ENCODE peak calls at places on chromosomes 2 and 18, in five cellular contexts. A, B, K, W and U are unnamed samples. For H3K4me1, the result is how much of the 10 kb centered on the place peaks cover.

GRCh38 chr2:109351164-109351756 is 222.3 kb downstream of the SH3RF3 start:
- DNase-seq in B (no peak), W (peak), A (peak), K (no peak), U (no peak)

GRCh38 chr2:160257015-160257741 is 57.1 kb upstream of the ITGB6 start:
- DNase-seq in W (no peak), B (no peak), A (no peak), K (no peak), U (no peak)

GRCh38 chr2:17646096-17646554 is 105.6 kb downstream of the VSNL1 start:
- DNase-seq in A (no peak), W (peak), K (peak), B (no peak), U (no peak)

GRCh38 chr18:67199993-67200617 is 316.4 kb downstream of the DSEL start:
- DNase-seq in W (peak), A (no peak), K (peak), B (no peak), U (no peak)

GRCh38 chr2:30204281-30204680 is 27.1 kb upstream of the LBH start:
- DNase-seq in A (no peak), W (no peak), K (no peak), B (no peak), U (no peak)

GRCh38 chr18:42915240-42915791 is 200.2 kb downstream of the RIT2 start:
- DNase-seq in K (no peak), A (no peak), W (no peak), B (no peak), U (no peak)

GRCh38 chr2:176466918-176467452 is 197.7 kb downstream of the MTX2 start:
- DNase-seq in W (no peak), B (no peak), A (no peak), K (no peak), U (no peak)

GRCh38 chr2:17765423-17765822 is 11.5 kb downstream of the GEN1 start:
- DNase-seq in B (no peak), K (no peak), A (no peak), W (no peak), U (no peak)

GRCh38 chr18:5966514-5966913 is 71.2 kb upstream of the TMEM200C start:
- DNase-seq in B (no peak), K (no peak), A (no peak), W (no peak), U (no peak)
- TF ChIP-seq CTCF in B (no peak), K (no peak), A (no peak), W (no peak), U (no peak)

DNA sequence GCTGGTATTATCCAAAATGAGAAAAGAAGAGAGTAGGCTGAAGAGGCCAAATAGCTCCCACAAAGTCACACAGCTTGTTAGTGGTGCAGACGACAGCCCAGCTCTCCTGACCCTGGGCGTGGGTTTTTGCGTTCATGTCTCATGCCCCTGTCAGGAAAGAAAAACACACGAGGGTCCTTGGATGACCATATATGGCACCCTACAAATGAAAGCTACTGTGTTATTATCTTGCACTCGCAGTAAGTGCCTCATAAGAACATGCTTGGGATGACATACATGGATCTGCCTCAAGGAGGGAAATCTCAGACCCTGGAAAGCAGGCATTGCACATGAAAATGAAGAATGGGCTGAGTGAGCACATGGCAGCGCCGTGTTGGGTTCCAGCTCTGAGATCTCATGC is 89.7 kb downstream of the SEMA4F start:
- DNase-seq in W (no peak), A (no peak), B (no peak), K (no peak), U (no peak)
- H3K4me1 ChIP-seq in W (under half), A (under half), B (under half), K (under half), U (under half)

GRCh38 chr2:240344904-240345303 is 90.6 kb upstream of the GPC1 start:
- DNase-seq in W (peak), A (no peak), B (no peak), K (no peak), U (no peak)
- TF ChIP-seq CTCF in W (no peak), A (no peak), B (no peak), K (no peak), U (no peak)

DNA sequence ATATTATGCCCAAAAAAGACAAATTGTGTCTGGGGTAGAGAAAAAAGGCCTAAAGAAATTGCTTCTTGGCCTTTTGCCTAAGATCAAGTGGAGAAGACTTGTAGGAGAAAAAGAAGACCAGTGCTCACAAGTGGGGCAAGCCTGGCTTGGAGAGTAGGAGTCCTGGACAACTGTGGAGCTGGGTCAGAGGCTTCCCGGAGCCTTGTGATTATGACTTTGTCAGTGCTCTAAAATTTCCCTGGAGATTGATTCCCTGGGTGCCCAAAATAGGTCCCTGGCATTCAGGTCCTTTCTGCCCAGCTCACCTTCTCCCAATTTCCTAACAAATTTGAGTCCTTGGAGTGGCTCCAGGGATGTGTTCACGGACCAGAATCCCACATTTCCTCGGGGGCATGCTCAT is 787 bp upstream of the TRIM54 start:
- DNase-seq in A (no peak), W (no peak), K (no peak), B (no peak), U (no peak)
- H3K4me1 ChIP-seq in A (under half), W (under half), K (under half), B (under half), U (under half)

GRCh38 chr2:48566582-48566981 is 36.6 kb downstream of the STON1 start:
- DNase-seq in B (no peak), W (peak), K (no peak), A (no peak), U (no peak)
- TF ChIP-seq CTCF in B (no peak), W (peak), K (peak), A (no peak), U (peak)

GRCh38 chr2:167186465-167186864 is 298.2 kb downstream of the XIRP2 start:
- DNase-seq in K (no peak), A (no peak), W (no peak), B (no peak), U (no peak)
- H3K4me1 ChIP-seq in K (under half), A (under half), W (under half), B (under half), U (under half)

DNA sequence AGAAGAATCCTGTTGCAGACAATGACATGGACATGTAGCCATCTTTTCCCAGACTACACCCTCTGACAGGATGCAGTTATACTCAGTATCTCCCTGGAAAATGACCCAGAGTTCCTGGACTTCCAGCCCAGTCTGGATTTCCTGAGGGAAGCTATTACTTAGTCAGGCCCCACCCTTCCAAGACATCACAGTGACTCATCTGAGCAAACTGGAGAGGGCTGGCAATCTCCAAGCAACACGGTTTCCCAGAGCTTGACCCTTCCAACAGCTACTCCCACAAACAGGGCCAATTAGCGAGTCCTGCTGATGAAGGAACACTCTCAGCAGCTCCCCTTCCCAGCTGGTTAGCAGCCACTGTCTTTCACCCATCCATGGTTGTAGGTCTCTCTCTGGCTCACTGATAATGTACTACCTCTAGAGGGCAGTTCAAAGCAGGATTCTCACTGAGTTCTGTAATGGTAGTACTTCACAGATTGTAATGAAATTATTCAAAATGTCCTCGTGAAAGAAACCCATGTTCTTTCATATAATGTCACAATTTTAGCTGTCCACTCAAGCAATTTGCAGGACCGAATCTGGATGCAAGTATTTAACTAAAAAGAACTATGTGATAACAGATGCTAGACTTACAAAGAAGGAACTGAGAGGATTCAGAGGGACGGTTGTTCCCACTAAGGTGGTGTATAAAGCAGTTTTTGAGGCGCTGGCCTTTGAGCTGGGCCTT is 110.2 kb downstream of the MDH1 start:
- DNase-seq in A (peak), B (no peak), W (peak), K (peak), U (peak)
- TF ChIP-seq CTCF in A (peak), B (peak), W (peak), K (peak), U (peak)